ENCODE peak calls at places on chromosomes 4 and X, in six cellular contexts. S, U, Y, K, C and N are unnamed samples.

GRCh38 chr4:107210450-107211239 is 174.5 kb upstream of the DKK2 start:
- DNase-seq in K (no peak), S (peak; percentile 47), C (peak; percentile 34), Y (no peak), U (no peak), N (no peak)

GRCh38 chr4:148376151-148376550 is 66.1 kb downstream of the NR3C2 start:
- DNase-seq in K (no peak), Y (no peak), C (peak; percentile 57), U (peak; percentile 19), S (no peak), N (no peak)

GRCh38 chr4:93730251-93730650 is 98.3 kb upstream of the ATOH1 start:
- DNase-seq in K (no peak), C (no peak), Y (no peak), S (peak; percentile 39), U (no peak), N (no peak)

GRCh38 chrX:12974217-12974796 is 603 bp upstream of the TMSB4X start:
- DNase-seq in K (no peak), Y (no peak), S (peak; percentile 81), C (peak; percentile 62), U (peak; percentile 72), N (peak; percentile 37)

GRCh38 chr4:162682651-162683050 is 484.0 kb downstream of the NAF1 start:
- DNase-seq in K (no peak), S (no peak), C (no peak), Y (no peak), U (no peak), N (no peak)

GRCh38 chrX:118862086-118862485 is 38.5 kb downstream of the ZCCHC12 start:
- DNase-seq in U (no peak), S (no peak), K (no peak), Y (no peak), C (no peak), N (no peak)

GRCh38 chr4:101865501-101866062 is 75.1 kb downstream of the BANK1 start:
- DNase-seq in S (no peak), C (peak; percentile 32), U (no peak), Y (no peak), K (no peak), N (no peak)

GRCh38 chr4:119034276-119035008 is 101.2 kb upstream of the MYOZ2 start:
- DNase-seq in Y (no peak), K (no peak), U (no peak), C (no peak), S (peak; percentile 70), N (peak; percentile 59)